ENCODE peak calls at places on chromosomes 2 and 18, in five cellular contexts. X is pancreas, K is NB4, N is cardiac fibroblast, P is uterus. E is an unnamed sample.

GRCh38 chr2:149653831-149654445 is 66.4 kb upstream of the MMADHC start:
- DNase-seq in X (no peak), K (no peak), N (no peak), P (no peak), E (no peak)

GRCh38 chr2:216464104-216464720 is 34.4 kb upstream of the RPL37A start:
- DNase-seq in X (no peak), K (no peak), N (no peak), P (no peak), E (no peak)

GRCh38 chr2:188443207-188443606 is 151.5 kb downstream of the GULP1 start:
- DNase-seq in X (no peak), K (no peak), N (no peak), P (no peak), E (no peak)

GRCh38 chr18:49609416-49610284 is 47.8 kb downstream of the LIPG start:
- DNase-seq in X (no peak), K (no peak), N (no peak), P (no peak), E (no peak)

GRCh38 chr2:188293601-188294482 is 2.2 kb downstream of the GULP1 start:
- DNase-seq in X (peak; percentile 89), K (no peak), N (peak; percentile 74), P (peak; percentile 85), E (peak; percentile 59)

GRCh38 chr18:76720683-76721082 is 101.7 kb upstream of the ZNF236 start:
- DNase-seq in X (no peak), K (peak; percentile 54), N (peak; percentile 12), P (no peak), E (no peak)

GRCh38 chr2:68302281-68302680 is 17.5 kb downstream of the CNRIP1 start:
- DNase-seq in X (no peak), K (no peak), N (no peak), P (no peak), E (no peak)

GRCh38 chr18:50072146-50072545 is 122.8 kb downstream of the MYO5B start:
- DNase-seq in X (no peak), K (no peak), N (no peak), P (no peak), E (no peak)

GRCh38 chr2:14451312-14451711 is 181.2 kb upstream of the LRATD1 start:
- DNase-seq in X (no peak), K (peak; percentile 6), N (no peak), P (no peak), E (no peak)

GRCh38 chr2:143132360-143132759 is 3.1 kb downstream of the ARHGAP15 start:
- DNase-seq in X (no peak), K (peak; percentile 66), N (no peak), P (no peak), E (no peak)

GRCh38 chr2:190382851-190383250 is 25.3 kb upstream of the MFSD6 start:
- DNase-seq in X (no peak), K (peak; percentile 56), N (peak; percentile 65), P (peak; percentile 26), E (no peak)

GRCh38 chr18:74493689-74494088 is 2.5 kb upstream of the CNDP2 start:
- DNase-seq in X (no peak), K (peak; percentile 58), N (peak; percentile 86), P (no peak), E (no peak)

GRCh38 chr2:112754562-112754961 is 9.8 kb downstream of the CKAP2L start:
- DNase-seq in X (no peak), K (peak; percentile 44), N (no peak), P (no peak), E (no peak)

GRCh38 chr2:85085563-85085962 is 47.6 kb upstream of the TCF7L1 start:
- DNase-seq in X (no peak), K (no peak), N (no peak), P (no peak), E (no peak)

GRCh38 chr2:102585704-102586404 is 33.5 kb upstream of the SLC9A2 start:
- DNase-seq in X (no peak), K (no peak), N (no peak), P (no peak), E (no peak)

GRCh38 chr2:152585830-152586484 is 131.3 kb downstream of the PRPF40A start:
- DNase-seq in X (no peak), K (peak; percentile 12), N (peak; percentile 94), P (no peak), E (no peak)

GRCh38 chr2:235665656-235666239 is 171.9 kb downstream of the AGAP1 start:
- DNase-seq in X (no peak), K (no peak), N (no peak), P (peak; percentile 51), E (no peak)

GRCh38 chr2:24926602-24927252 is 6.7 kb upstream of the ADCY3 start:
- DNase-seq in X (no peak), K (peak; percentile 16), N (peak; percentile 54), P (peak; percentile 70), E (peak; percentile 41)

GRCh38 chr2:234753701-234754100 is 198.1 kb upstream of the SH3BP4 start:
- DNase-seq in X (no peak), K (no peak), N (no peak), P (no peak), E (no peak)

GRCh38 chr2:8754056-8754790 is 72.4 kb downstream of the ID2 start:
- DNase-seq in X (no peak), K (no peak), N (peak; percentile 62), P (no peak), E (no peak)

GRCh38 chr2:85265304-85265703 is 62.5 kb downstream of the TGOLN2 start:
- DNase-seq in X (no peak), K (no peak), N (no peak), P (peak; percentile 43), E (no peak)

GRCh38 chr2:63875758-63876710 is 34.3 kb downstream of the UGP2 start:
- DNase-seq in X (no peak), K (no peak), N (no peak), P (no peak), E (no peak)

GRCh38 chr2:156890498-156891148 is 366.9 kb upstream of the GALNT5 start:
- DNase-seq in X (no peak), K (no peak), N (no peak), P (no peak), E (no peak)

GRCh38 chr18:48983793-48984437 is 33.1 kb upstream of the SMAD7 start:
- DNase-seq in X (peak; percentile 71), K (peak; percentile 33), N (no peak), P (no peak), E (no peak)

GRCh38 chr2:157269922-157270321 is 12.4 kb downstream of the GALNT5 start:
- DNase-seq in X (no peak), K (peak; percentile 60), N (no peak), P (no peak), E (no peak)

GRCh38 chr18:3480827-3481226 is 30.9 kb downstream of the TGIF1 start:
- DNase-seq in X (no peak), K (no peak), N (no peak), P (no peak), E (no peak)

GRCh38 chr2:160308915-160309314 is 108.8 kb upstream of the ITGB6 start:
- DNase-seq in X (no peak), K (no peak), N (peak; percentile 56), P (no peak), E (no peak)

GRCh38 chr2:11213090-11213638 is 57.9 kb downstream of the SLC66A3 start:
- DNase-seq in X (no peak), K (no peak), N (peak; percentile 20), P (no peak), E (no peak)

GRCh38 chr2:28282248-28282647 is 110.4 kb upstream of the FOSL2 start:
- DNase-seq in X (no peak), K (no peak), N (no peak), P (no peak), E (no peak)

GRCh38 chr2:9949239-9949991 is 2.1 kb upstream of the GRHL1 start:
- DNase-seq in X (no peak), K (no peak), N (no peak), P (no peak), E (no peak)
- H3K4me3 ChIP-seq in X (no peak overlapping the region), K (no peak overlapping the region), N (no peak overlapping the region), P (no peak overlapping the region), E (no peak overlapping the region)

DNA sequence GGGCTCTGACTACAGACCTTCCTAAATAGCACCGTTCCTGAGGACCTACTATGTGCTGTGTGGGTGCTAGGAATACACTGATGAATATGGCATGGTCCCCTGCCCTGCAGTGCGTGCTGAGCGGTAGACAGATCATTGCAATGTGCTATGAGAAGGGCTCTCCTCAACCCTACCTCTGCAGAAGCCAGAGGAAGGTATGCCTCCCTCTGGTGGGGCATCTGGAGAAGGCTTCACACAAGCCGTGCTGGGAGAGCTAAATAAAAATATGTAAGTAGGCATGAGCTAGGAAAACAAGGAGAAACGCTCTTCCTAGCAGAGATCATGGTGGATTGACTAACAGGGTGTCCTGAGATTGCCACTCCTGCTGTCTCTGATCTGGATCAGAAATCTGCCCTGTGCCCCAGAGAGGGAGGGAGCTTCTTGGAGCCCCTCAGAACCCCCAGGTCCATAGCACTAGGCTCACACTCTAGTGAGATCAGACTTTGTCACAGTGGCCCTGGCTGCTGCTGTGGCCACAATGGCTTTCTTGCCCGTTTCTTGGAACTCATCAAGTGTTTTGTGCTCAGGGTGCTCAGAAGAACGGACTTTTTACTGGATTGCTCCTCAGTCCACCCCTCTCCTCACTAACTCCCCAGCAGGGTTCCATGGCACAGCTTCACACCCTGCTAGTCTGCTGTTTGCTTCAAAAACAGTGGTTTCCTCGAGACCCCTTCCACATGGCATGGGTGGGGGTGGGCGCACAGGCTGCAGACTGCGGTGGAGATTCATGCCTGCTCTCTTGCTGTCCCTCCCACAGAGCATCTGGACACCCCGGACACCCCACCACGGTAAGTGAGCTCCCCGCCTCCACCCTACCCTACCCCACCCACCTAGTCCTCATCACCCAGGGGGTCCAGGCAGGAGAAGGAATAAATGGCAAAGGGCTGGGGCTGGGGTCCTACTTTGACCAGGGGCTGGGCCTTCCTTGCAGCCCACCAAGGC is 14.2 kb downstream of the SIGLEC15 start:
- DNase-seq in X (no peak), K (peak; percentile 65), N (peak; percentile 87), P (no peak), E (no peak)
- H3K4me3 ChIP-seq in X (no peak overlapping the region), K (no peak overlapping the region), N (no peak overlapping the region), P (no peak overlapping the region), E (no peak overlapping the region)

GRCh38 chr2:35873921-35874320 is 481.7 kb upstream of the CRIM1 start:
- DNase-seq in X (no peak), K (peak; percentile 21), N (no peak), P (no peak), E (no peak)
- H3K4me3 ChIP-seq in X (no peak overlapping the region), K (no peak overlapping the region), N (no peak overlapping the region), P (no peak overlapping the region), E (no peak overlapping the region)

GRCh38 chr2:128474014-128474961 is 155.6 kb upstream of the HS6ST1 start:
- DNase-seq in X (no peak), K (peak; percentile 60), N (no peak), P (no peak), E (no peak)

GRCh38 chr2:128473175-128474013 is 154.7 kb upstream of the HS6ST1 start:
- DNase-seq in X (no peak), K (peak; percentile 100), N (peak; percentile 79), P (no peak), E (peak; percentile 45)

GRCh38 chr2:128474962-128475361 is 156.3 kb upstream of the HS6ST1 start:
- DNase-seq in X (no peak), K (no peak), N (no peak), P (no peak), E (no peak)

GRCh38 chr2:128475427-128476211 is 157.0 kb upstream of the HS6ST1 start:
- DNase-seq in X (no peak), K (no peak), N (no peak), P (no peak), E (no peak)

GRCh38 chr2:128472789-128473174 is 154.1 kb upstream of the HS6ST1 start:
- DNase-seq in X (no peak), K (no peak), N (peak; percentile 69), P (no peak), E (no peak)
- H3K4me3 ChIP-seq in X (no peak overlapping the region), K (no peak overlapping the region), N (no peak overlapping the region), P (no peak overlapping the region), E (no peak overlapping the region)

GRCh38 chr2:2332381-2332780 is 1.3 kb upstream of the MYT1L start:
- DNase-seq in X (no peak), K (no peak), N (no peak), P (no peak), E (no peak)
- H3K4me3 ChIP-seq in X (no peak overlapping the region), K (no peak overlapping the region), N (no peak overlapping the region), P (no peak overlapping the region), E (no peak overlapping the region)